ENCODE peak calls at places on chromosomes 6 and 20, in five cellular contexts. One of them, this sample, is unnamed.

GRCh38 chr20:51687071-51687470 is 81.1 kb downstream of the ATP9A start:
- DNase-seq in heart left ventricle: no peak
- DNase-seq in uterus: no peak
- DNase-seq in bronchial epithelial cell: peak
- DNase-seq in tibial nerve: no peak
- DNase-seq in this sample: peak

GRCh38 chr6:156146891-156147290 is 630.3 kb upstream of the ARID1B start:
- DNase-seq in tibial nerve: no peak
- DNase-seq in uterus: no peak
- DNase-seq in heart left ventricle: no peak
- DNase-seq in bronchial epithelial cell: no peak
- DNase-seq in this sample: no peak

GRCh38 chr6:96391776-96392175 is 129.8 kb upstream of the UFL1 start:
- DNase-seq in uterus: no peak
- DNase-seq in heart left ventricle: no peak
- DNase-seq in tibial nerve: no peak
- DNase-seq in bronchial epithelial cell: no peak
- DNase-seq in this sample: peak

GRCh38 chr6:75526502-75527127 is 33.0 kb upstream of the FILIP1 start:
- DNase-seq in heart left ventricle: peak
- DNase-seq in uterus: peak
- DNase-seq in bronchial epithelial cell: peak
- DNase-seq in tibial nerve: peak
- DNase-seq in this sample: peak

GRCh38 chr6:127069659-127070279 is 48.7 kb upstream of the RSPO3 start:
- DNase-seq in tibial nerve: no peak
- DNase-seq in uterus: no peak
- DNase-seq in heart left ventricle: no peak
- DNase-seq in bronchial epithelial cell: peak
- DNase-seq in this sample: peak

GRCh38 chr20:36744764-36745191 is 1.1 kb downstream of the NDRG3 start:
- DNase-seq in tibial nerve: no peak
- DNase-seq in bronchial epithelial cell: peak
- DNase-seq in heart left ventricle: peak
- DNase-seq in uterus: no peak
- DNase-seq in this sample: peak

GRCh38 chr20:32780749-32781402 is 18.7 kb downstream of the DNMT3B start:
- DNase-seq in bronchial epithelial cell: no peak
- DNase-seq in uterus: no peak
- DNase-seq in heart left ventricle: no peak
- DNase-seq in tibial nerve: no peak
- DNase-seq in this sample: no peak

GRCh38 chr6:111353914-111354464 is 129.0 kb downstream of the REV3L start:
- DNase-seq in heart left ventricle: no peak
- DNase-seq in uterus: no peak
- DNase-seq in tibial nerve: no peak
- DNase-seq in bronchial epithelial cell: no peak
- DNase-seq in this sample: no peak

GRCh38 chr6:40950986-40951730 is 87.9 kb downstream of the UNC5CL start:
- DNase-seq in tibial nerve: no peak
- DNase-seq in heart left ventricle: no peak
- DNase-seq in uterus: no peak
- DNase-seq in bronchial epithelial cell: peak
- DNase-seq in this sample: peak

GRCh38 chr6:95087394-95088097 is 489.8 kb upstream of the MANEA start:
- DNase-seq in heart left ventricle: no peak
- DNase-seq in tibial nerve: no peak
- DNase-seq in bronchial epithelial cell: peak
- DNase-seq in uterus: no peak
- DNase-seq in this sample: peak

GRCh38 chr20:46811328-46812084 is 83.1 kb upstream of the EYA2 start:
- DNase-seq in heart left ventricle: no peak
- DNase-seq in tibial nerve: no peak
- DNase-seq in bronchial epithelial cell: no peak
- DNase-seq in uterus: no peak
- DNase-seq in this sample: peak

GRCh38 chr20:57188576-57189079 is 77.8 kb downstream of the BMP7 start:
- DNase-seq in heart left ventricle: no peak
- DNase-seq in uterus: no peak
- DNase-seq in tibial nerve: no peak
- DNase-seq in bronchial epithelial cell: no peak
- DNase-seq in this sample: no peak

GRCh38 chr20:9241721-9242427 is 173.0 kb downstream of the PLCB4 start:
- DNase-seq in uterus: no peak
- DNase-seq in heart left ventricle: no peak
- DNase-seq in tibial nerve: no peak
- DNase-seq in bronchial epithelial cell: no peak
- DNase-seq in this sample: no peak

GRCh38 chr6:129730477-129731165 is 20.6 kb upstream of the ARHGAP18 start:
- DNase-seq in heart left ventricle: no peak
- DNase-seq in bronchial epithelial cell: peak
- DNase-seq in tibial nerve: no peak
- DNase-seq in uterus: no peak
- DNase-seq in this sample: peak

GRCh38 chr6:167279766-167280440 is 11.2 kb upstream of the UNC93A start:
- DNase-seq in heart left ventricle: no peak
- DNase-seq in uterus: no peak
- DNase-seq in bronchial epithelial cell: no peak
- DNase-seq in tibial nerve: no peak
- DNase-seq in this sample: no peak

GRCh38 chr20:51360451-51361230 is 181.9 kb downstream of the NFATC2 start:
- DNase-seq in bronchial epithelial cell: peak
- DNase-seq in heart left ventricle: no peak
- DNase-seq in uterus: no peak
- DNase-seq in tibial nerve: no peak
- DNase-seq in this sample: peak

GRCh38 chr20:25057234-25058050 is 497 bp downstream of the ACSS1 start:
- DNase-seq in bronchial epithelial cell: peak
- DNase-seq in tibial nerve: peak
- DNase-seq in uterus: peak
- DNase-seq in heart left ventricle: peak
- DNase-seq in this sample: peak

GRCh38 chr20:5796369-5797040 is 46.3 kb downstream of the SHLD1 start:
- DNase-seq in heart left ventricle: no peak
- DNase-seq in uterus: no peak
- DNase-seq in tibial nerve: no peak
- DNase-seq in bronchial epithelial cell: no peak
- DNase-seq in this sample: no peak

GRCh38 chr20:40339661-40340449 is 349.2 kb downstream of the MAFB start:
- DNase-seq in uterus: no peak
- DNase-seq in heart left ventricle: peak
- DNase-seq in bronchial epithelial cell: peak
- DNase-seq in tibial nerve: no peak
- DNase-seq in this sample: peak

GRCh38 chr6:150352321-150353296 is 16.2 kb upstream of the IYD start:
- DNase-seq in tibial nerve: no peak
- DNase-seq in uterus: no peak
- DNase-seq in bronchial epithelial cell: peak
- DNase-seq in heart left ventricle: no peak
- DNase-seq in this sample: peak

GRCh38 chr6:12075067-12075563 is 63.0 kb downstream of the HIVEP1 start:
- DNase-seq in bronchial epithelial cell: peak
- DNase-seq in uterus: no peak
- DNase-seq in heart left ventricle: no peak
- DNase-seq in tibial nerve: no peak
- DNase-seq in this sample: peak

GRCh38 chr6:35496036-35496850 is 636 bp downstream of the TEAD3 start:
- DNase-seq in bronchial epithelial cell: no peak
- DNase-seq in tibial nerve: peak
- DNase-seq in heart left ventricle: no peak
- DNase-seq in uterus: peak
- DNase-seq in this sample: peak

GRCh38 chr6:5302220-5302946 is 41.1 kb downstream of the FARS2 start:
- DNase-seq in bronchial epithelial cell: no peak
- DNase-seq in tibial nerve: no peak
- DNase-seq in heart left ventricle: no peak
- DNase-seq in uterus: no peak
- DNase-seq in this sample: no peak

GRCh38 chr6:89221971-89222887 is 5.1 kb upstream of the GABRR1 start:
- DNase-seq in bronchial epithelial cell: no peak
- DNase-seq in uterus: no peak
- DNase-seq in tibial nerve: no peak
- DNase-seq in heart left ventricle: no peak
- DNase-seq in this sample: no peak

GRCh38 chr20:35954907-35955251 is 577 bp upstream of the SCAND1 start:
- DNase-seq in tibial nerve: no peak
- DNase-seq in bronchial epithelial cell: peak
- DNase-seq in heart left ventricle: no peak
- DNase-seq in uterus: no peak
- DNase-seq in this sample: peak

GRCh38 chr6:165641672-165642156 is 21.3 kb downstream of the PDE10A start:
- DNase-seq in tibial nerve: no peak
- DNase-seq in bronchial epithelial cell: no peak
- DNase-seq in heart left ventricle: no peak
- DNase-seq in uterus: no peak
- DNase-seq in this sample: no peak

GRCh38 chr20:23136893-23137745 is 51.0 kb upstream of the CD93 start:
- DNase-seq in bronchial epithelial cell: peak
- DNase-seq in uterus: no peak
- DNase-seq in tibial nerve: no peak
- DNase-seq in heart left ventricle: no peak
- DNase-seq in this sample: peak

GRCh38 chr6:46103437-46103836 is 26.4 kb upstream of the ENPP4 start:
- DNase-seq in tibial nerve: no peak
- DNase-seq in heart left ventricle: no peak
- DNase-seq in uterus: no peak
- DNase-seq in bronchial epithelial cell: no peak
- DNase-seq in this sample: no peak
- TF ChIP-seq CTCF in tibial nerve: no peak
- TF ChIP-seq CTCF in heart left ventricle: no peak
- TF ChIP-seq CTCF in uterus: no peak
- TF ChIP-seq CTCF in bronchial epithelial cell: no peak
- TF ChIP-seq CTCF in this sample: no peak

GRCh38 chr6:15260099-15260821 is 14.4 kb downstream of the JARID2 start:
- DNase-seq in uterus: no peak
- DNase-seq in tibial nerve: no peak
- DNase-seq in bronchial epithelial cell: no peak
- DNase-seq in heart left ventricle: no peak
- DNase-seq in this sample: no peak
- H3K4me3 ChIP-seq in uterus: no peak
- H3K4me3 ChIP-seq in tibial nerve: no peak
- H3K4me3 ChIP-seq in bronchial epithelial cell: no peak
- H3K4me3 ChIP-seq in heart left ventricle: no peak
- H3K4me3 ChIP-seq in this sample: no peak

GRCh38 chr6:163501440-163501839 is 86.9 kb downstream of the QKI start:
- DNase-seq in uterus: no peak
- DNase-seq in bronchial epithelial cell: no peak
- DNase-seq in heart left ventricle: no peak
- DNase-seq in tibial nerve: no peak
- DNase-seq in this sample: no peak

GRCh38 chr6:163500105-163500504 is 85.6 kb downstream of the QKI start:
- DNase-seq in heart left ventricle: no peak
- DNase-seq in uterus: no peak
- DNase-seq in tibial nerve: no peak
- DNase-seq in bronchial epithelial cell: no peak
- DNase-seq in this sample: no peak

GRCh38 chr6:163496205-163496604 is 81.7 kb downstream of the QKI start:
- DNase-seq in heart left ventricle: no peak
- DNase-seq in uterus: no peak
- DNase-seq in tibial nerve: no peak
- DNase-seq in bronchial epithelial cell: no peak
- DNase-seq in this sample: no peak

GRCh38 chr6:163504984-163505640 is 90.6 kb downstream of the QKI start:
- DNase-seq in uterus: no peak
- DNase-seq in bronchial epithelial cell: no peak
- DNase-seq in tibial nerve: no peak
- DNase-seq in heart left ventricle: no peak
- DNase-seq in this sample: no peak

GRCh38 chr6:163501022-163501421 is 86.5 kb downstream of the QKI start:
- DNase-seq in uterus: no peak
- DNase-seq in bronchial epithelial cell: no peak
- DNase-seq in heart left ventricle: no peak
- DNase-seq in tibial nerve: no peak
- DNase-seq in this sample: no peak
- TF ChIP-seq CTCF in uterus: no peak
- TF ChIP-seq CTCF in bronchial epithelial cell: no peak
- TF ChIP-seq CTCF in heart left ventricle: no peak
- TF ChIP-seq CTCF in tibial nerve: no peak
- TF ChIP-seq CTCF in this sample: no peak

GRCh38 chr6:39426057-39426592 is 103.6 kb upstream of the KCNK16 start:
- DNase-seq in tibial nerve: no peak
- DNase-seq in heart left ventricle: no peak
- DNase-seq in bronchial epithelial cell: peak
- DNase-seq in uterus: no peak
- DNase-seq in this sample: peak
- H3K4me3 ChIP-seq in tibial nerve: no peak
- H3K4me3 ChIP-seq in heart left ventricle: no peak
- H3K4me3 ChIP-seq in bronchial epithelial cell: no peak
- H3K4me3 ChIP-seq in uterus: no peak
- H3K4me3 ChIP-seq in this sample: no peak